ENCODE peak calls at places on chromosomes 2 and 18, in seven cellular contexts. S is sigmoid colon, F is upper lobe of left lung, T is heart left ventricle, K is A549, U is stomach, O is body of pancreas. C is an unnamed sample.

GRCh38 chr18:36544036-36544725 is 246.7 kb downstream of the FHOD3 start:
- DNase-seq in S (no peak), F (no peak), T (no peak), K (no peak), U (no peak), O (peak; percentile 12), C (no peak)

GRCh38 chr2:127377262-127377661 is 10.5 kb downstream of the MAP3K2 start:
- DNase-seq in S (no peak), F (no peak), T (no peak), K (no peak), U (no peak), O (no peak), C (no peak)

GRCh38 chr2:28445448-28446258 is 50.2 kb upstream of the PLB1 start:
- DNase-seq in S (no peak), F (peak; percentile 44), T (no peak), K (peak; percentile 87), U (no peak), O (no peak), C (no peak)

GRCh38 chr2:52810460-52810859 is 957.1 kb upstream of the CHAC2 start:
- DNase-seq in S (no peak), F (no peak), T (no peak), K (peak; percentile 48), U (no peak), O (no peak), C (no peak)

GRCh38 chr2:229282758-229283546 is 11.9 kb upstream of the PID1 start:
- DNase-seq in S (peak; percentile 91), F (peak; percentile 63), T (peak; percentile 47), K (no peak), U (peak; percentile 34), O (peak; percentile 35), C (peak; percentile 71)

GRCh38 chr2:84938194-84938879 is 32.6 kb upstream of the KCMF1 start:
- DNase-seq in S (no peak), F (no peak), T (no peak), K (peak; percentile 79), U (no peak), O (no peak), C (no peak)

GRCh38 chr2:168201211-168201610 is 46.2 kb downstream of the STK39 start:
- DNase-seq in S (no peak), F (no peak), T (no peak), K (no peak), U (no peak), O (no peak), C (no peak)

GRCh38 chr2:69577467-69578200 is 65.9 kb downstream of the AAK1 start:
- DNase-seq in S (no peak), F (no peak), T (no peak), K (no peak), U (no peak), O (no peak), C (no peak)

GRCh38 chr2:170917957-170918356 is 11.1 kb upstream of the GORASP2 start:
- DNase-seq in S (no peak), F (no peak), T (no peak), K (no peak), U (no peak), O (no peak), C (no peak)

GRCh38 chr2:70391988-70392387 is 90.1 kb upstream of the FAM136A start:
- DNase-seq in S (no peak), F (no peak), T (no peak), K (no peak), U (no peak), O (no peak), C (no peak)

GRCh38 chr2:29329899-29330298 is 214.7 kb downstream of the CLIP4 start:
- DNase-seq in S (no peak), F (no peak), T (no peak), K (no peak), U (no peak), O (no peak), C (no peak)

GRCh38 chr18:68962623-68963022 is 164.7 kb downstream of the CCDC102B start:
- DNase-seq in S (no peak), F (no peak), T (no peak), K (no peak), U (no peak), O (no peak), C (no peak)

DNA sequence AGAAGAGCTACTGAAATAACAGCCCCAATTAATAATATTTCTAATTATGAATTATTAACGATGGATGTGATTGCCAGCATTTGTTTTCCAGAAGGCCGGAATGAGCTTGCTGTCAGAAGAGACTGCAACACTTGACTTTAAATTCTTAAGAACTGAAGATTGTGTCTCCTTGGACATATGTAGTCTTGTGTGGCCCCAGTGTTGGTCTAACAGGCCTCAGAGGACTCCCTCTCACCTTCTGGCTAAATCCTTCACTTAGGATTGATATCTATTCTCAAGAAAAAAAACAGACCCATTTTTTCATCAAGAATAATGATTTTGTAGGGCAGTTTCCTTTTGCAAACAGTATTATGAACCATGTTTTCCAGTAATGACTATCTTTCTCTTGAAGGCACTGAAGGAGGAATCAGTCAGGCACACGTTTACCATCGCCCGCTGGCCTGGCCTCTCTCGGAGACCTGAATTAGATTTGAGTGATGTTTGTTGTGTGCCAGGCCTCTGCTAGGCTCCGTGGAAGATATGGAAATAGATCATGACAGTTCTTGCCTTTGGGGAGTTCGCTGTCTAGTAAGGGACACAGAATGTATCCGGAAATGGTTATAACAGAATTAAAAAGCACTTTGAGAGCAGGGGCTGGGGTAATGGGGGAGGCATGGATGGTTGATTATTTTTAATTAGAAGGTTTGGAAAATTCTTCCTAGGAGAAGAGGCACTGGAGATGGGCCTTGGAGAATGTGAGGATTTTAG is 258.0 kb downstream of the MYCN start:
- DNase-seq in S (no peak), F (no peak), T (no peak), K (no peak), U (no peak), O (no peak), C (no peak)
- TF ChIP-seq POLR2A in S (no peak), F (no peak), T (no peak), K (no peak), U (no peak), O (no peak), C (no peak)

DNA sequence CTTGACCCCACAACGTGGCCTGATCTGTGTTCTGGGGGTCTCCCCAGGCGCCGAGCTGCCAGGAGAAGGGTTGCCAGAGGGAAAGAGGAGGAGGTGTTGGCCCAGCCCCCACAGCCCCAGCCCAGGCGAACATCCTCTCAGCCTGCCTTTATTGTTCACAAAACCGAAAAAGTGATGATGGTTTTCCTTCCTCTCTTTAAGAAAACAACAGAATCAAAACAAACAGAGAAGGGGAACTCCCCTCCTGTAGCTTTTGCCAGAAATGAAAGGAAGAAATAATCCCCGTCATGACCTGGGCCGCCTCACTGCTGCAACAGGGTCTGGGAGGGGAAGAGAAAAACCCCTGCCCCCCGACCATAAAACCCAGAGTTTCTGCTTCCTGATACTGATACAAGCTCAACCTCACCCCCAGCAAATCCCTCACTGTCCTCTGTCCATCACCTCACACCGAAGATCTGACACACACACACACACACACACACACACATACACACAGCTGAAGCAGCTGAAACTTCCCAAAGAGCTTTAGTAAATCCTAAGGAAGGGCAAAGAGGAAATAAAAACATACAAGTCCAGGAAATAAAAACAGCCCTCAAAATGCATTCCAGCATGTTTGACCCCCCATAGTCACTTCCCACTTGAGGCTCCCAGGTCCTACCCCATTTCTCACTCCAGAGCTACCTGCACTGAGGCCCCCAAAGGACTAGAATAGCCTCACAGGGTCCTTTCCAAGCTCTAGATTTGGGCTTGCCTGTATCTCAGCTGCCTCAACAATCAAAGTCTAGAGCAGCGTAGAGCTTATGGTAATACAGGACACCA is 51.8 kb downstream of the ZFP36L2 start:
- DNase-seq in S (no peak), F (peak; percentile 53), T (peak; percentile 68), K (no peak), U (peak; percentile 34), O (no peak), C (no peak)
- H3K27ac ChIP-seq in S (peak overlapping the region; percentile 46), F (peak overlapping the region; percentile 89), T (peak overlapping the region; percentile 31), K (peak overlapping the region; percentile 29), U (peak overlapping the region; percentile 68), O (no peak overlapping the region), C (no peak overlapping the region)

GRCh38 chr18:26864658-26865057 is 849 bp downstream of the AQP4 start:
- DNase-seq in S (no peak), F (peak; percentile 45), T (no peak), K (no peak), U (no peak), O (no peak), C (no peak)

GRCh38 chr18:26865557-26865956 is at the start of gene AQP4:
- DNase-seq in S (no peak), F (peak; percentile 81), T (peak; percentile 13), K (no peak), U (peak; percentile 68), O (no peak), C (no peak)

GRCh38 chr18:26862084-26862483 is 3.4 kb downstream of the AQP4 start:
- DNase-seq in S (no peak), F (no peak), T (no peak), K (no peak), U (no peak), O (no peak), C (no peak)

GRCh38 chr18:26863921-26864497 is 1.5 kb downstream of the AQP4 start:
- DNase-seq in S (no peak), F (peak; percentile 54), T (no peak), K (no peak), U (no peak), O (no peak), C (no peak)

DNA sequence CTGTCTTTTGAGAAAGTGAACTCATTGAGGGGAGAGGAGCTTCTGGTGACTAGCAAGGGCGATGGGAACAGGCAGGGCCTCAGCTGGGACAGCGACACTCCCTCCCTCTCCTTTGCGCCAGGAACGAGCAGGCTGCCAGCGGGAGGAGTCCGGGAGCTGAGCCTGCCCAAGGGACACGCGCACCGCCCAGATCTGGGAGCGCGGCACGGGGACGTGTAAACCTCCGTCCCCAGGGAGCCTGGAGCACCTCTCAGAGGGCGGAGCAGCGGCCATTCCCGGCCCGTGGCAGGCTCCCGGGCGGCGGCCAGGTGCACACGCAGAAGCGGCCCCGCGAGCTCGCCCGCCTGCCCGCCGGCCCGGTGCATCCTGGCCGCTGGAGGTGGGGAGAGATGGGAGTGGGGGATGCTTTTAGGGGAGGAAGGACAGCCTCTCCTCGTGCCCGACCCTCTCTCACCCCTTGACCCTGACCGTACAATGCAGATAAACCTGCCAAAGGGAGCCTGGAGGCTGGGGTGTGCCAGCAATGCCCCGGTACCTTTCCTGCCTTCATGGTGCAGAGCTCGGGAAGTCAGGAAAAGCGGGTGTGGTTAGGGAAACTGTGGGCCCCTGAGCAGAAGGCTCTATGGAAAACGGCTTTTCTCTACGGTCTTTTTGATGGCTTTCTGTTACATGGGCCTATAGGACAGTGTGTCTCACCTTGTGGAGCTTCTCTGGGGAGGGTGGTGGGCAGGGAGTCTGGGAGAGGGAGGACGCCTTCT is 2.2 kb downstream of the AQP4 start:
- DNase-seq in S (peak; percentile 62), F (peak; percentile 90), T (peak; percentile 50), K (peak; percentile 33), U (peak; percentile 92), O (peak; percentile 79), C (no peak)
- TF ChIP-seq CTCF in S (no peak), F (no peak), T (no peak), K (no peak), U (no peak), O (no peak), C (no peak)

DNA sequence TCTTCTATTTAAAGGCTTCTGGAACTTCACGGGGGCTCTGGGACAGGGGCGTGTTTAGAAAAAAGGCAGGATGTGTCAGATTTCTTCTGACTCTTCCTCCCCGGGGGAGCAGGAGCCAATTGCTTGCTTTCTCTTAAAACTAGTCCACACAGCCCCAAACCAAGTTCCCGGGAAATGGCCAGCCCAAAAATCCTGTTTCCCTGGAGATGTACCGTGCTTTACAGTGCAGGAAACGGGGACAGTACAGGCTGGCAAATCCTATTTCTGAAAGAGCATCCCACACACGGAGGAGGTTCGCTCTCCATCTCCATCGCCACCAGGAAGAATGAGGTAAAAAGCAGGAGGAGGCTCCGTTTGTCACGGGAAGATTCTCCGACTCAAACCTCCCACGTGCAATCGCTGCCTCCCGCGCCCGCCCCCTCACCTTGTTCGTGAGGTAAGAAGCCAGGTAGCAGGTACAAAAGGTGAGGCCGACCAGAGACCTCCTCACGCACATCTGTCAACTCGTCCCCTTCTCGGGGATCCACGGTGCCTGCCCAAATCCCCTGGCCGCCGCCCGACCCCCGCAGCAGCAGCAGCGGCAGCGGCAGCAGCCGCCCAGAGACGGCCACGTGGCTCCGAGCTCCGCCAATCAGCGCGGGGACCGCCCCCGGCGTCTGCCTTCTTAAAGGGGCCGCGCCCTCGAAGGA is 15.6 kb upstream of the RIOK3 start:
- DNase-seq in S (peak; percentile 90), F (peak; percentile 91), T (peak; percentile 83), K (peak; percentile 54), U (peak; percentile 85), O (peak; percentile 87), C (peak; percentile 81)
- TF ChIP-seq POLR2A in S (no peak), F (no peak), T (peak; percentile 25), K (peak; percentile 57), U (no peak), O (peak; percentile 39), C (peak; percentile 29)